ENCODE peak calls at places on chromosomes 13 and 19, in seven cellular contexts. P is BJ, U is aorta, B is transverse colon, W is ascending aorta, V is psoas muscle, Z is PC-9. X is an unnamed sample.

GRCh38 chr13:104416973-104417372 is 1350.8 kb upstream of the SLC10A2 start:
- DNase-seq in B (no peak), P (no peak), U (no peak), V (no peak), Z (no peak), W (no peak), X (no peak)

GRCh38 chr13:33072282-33072681 is 56.1 kb downstream of the KL start:
- DNase-seq in U (no peak), W (no peak), V (no peak), B (no peak), P (no peak), Z (no peak), X (no peak)

GRCh38 chr19:46428278-46429141 is at the start of gene PNMA8C:
- DNase-seq in B (peak), Z (no peak), P (no peak), V (peak), U (peak), W (no peak), X (peak)

GRCh38 chr19:28744014-28744413 is 468.9 kb downstream of the UQCRFS1 start:
- DNase-seq in W (no peak), B (no peak), Z (no peak), U (no peak), P (no peak), V (no peak), X (no peak)

GRCh38 chr13:27125357-27126282 is 46.0 kb downstream of the USP12 start:
- DNase-seq in P (no peak), B (no peak), Z (no peak), V (no peak), W (no peak), U (no peak), X (no peak)

GRCh38 chr13:50450279-50450678 is 393.2 kb downstream of the DLEU7 start:
- DNase-seq in P (no peak), V (no peak), B (no peak), U (no peak), W (no peak), Z (no peak), X (no peak)

GRCh38 chr19:10603084-10603872 is 16.2 kb upstream of the AP1M2 start:
- DNase-seq in W (peak), U (peak), Z (peak), B (peak), P (no peak), V (peak), X (peak)

GRCh38 chr13:42129033-42129432 is 80.6 kb downstream of the DGKH start:
- DNase-seq in V (no peak), U (no peak), W (no peak), B (no peak), P (no peak), Z (no peak), X (peak)

GRCh38 chr19:379796-380195 is 29.2 kb downstream of the C2CD4C start:
- DNase-seq in P (no peak), Z (no peak), W (no peak), V (no peak), B (no peak), U (no peak), X (no peak)

GRCh38 chr13:51125495-51126226 is 14.6 kb upstream of the C13orf42 start:
- DNase-seq in P (no peak), B (peak), Z (no peak), V (peak), W (no peak), U (no peak), X (peak)

GRCh38 chr19:53158119-53158656 is 665 bp downstream of the ZNF347 start:
- DNase-seq in W (no peak), P (no peak), B (peak), V (peak), Z (no peak), U (peak), X (peak)

GRCh38 chr19:12611361-12611699 is 610 bp downstream of the ZNF791 start:
- DNase-seq in P (peak), B (peak), U (peak), V (peak), W (peak), Z (peak), X (peak)

GRCh38 chr19:29583196-29584006 is 22.7 kb upstream of the POP4 start:
- DNase-seq in V (no peak), W (no peak), U (no peak), B (no peak), Z (no peak), P (no peak), X (no peak)

GRCh38 chr13:112740502-112741131 is 50.8 kb downstream of the ATP11A start:
- DNase-seq in U (no peak), Z (no peak), P (peak), V (peak), W (no peak), B (peak), X (no peak)

GRCh38 chr13:110070511-110071120 is 236.3 kb downstream of the COL4A1 start:
- DNase-seq in P (no peak), V (no peak), B (no peak), W (no peak), Z (no peak), U (no peak), X (no peak)

GRCh38 chr19:12065100-12065538 is 588 bp downstream of the ZNF844 start:
- DNase-seq in B (peak), Z (peak), W (no peak), P (no peak), V (peak), U (peak), X (no peak)

DNA sequence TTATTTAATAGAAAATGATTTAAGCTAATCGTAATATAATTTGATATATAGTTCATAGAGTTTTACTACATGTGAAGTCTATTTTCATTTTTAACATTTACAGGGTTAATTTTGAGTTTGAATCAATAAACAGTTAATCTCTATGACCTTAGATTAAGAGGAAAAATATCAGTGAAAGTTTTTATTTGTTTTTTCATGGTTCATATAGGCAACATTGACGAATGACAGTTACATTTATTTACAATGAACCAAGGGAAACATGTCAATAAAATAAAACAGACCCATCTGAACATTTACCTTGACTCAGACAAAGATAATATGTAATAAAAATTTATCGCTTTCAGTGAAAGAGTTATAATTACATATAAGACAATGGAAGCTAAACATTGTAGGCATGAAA is 346.6 kb upstream of the SLITRK5 start:
- DNase-seq in W (no peak), B (no peak), V (no peak), P (no peak), U (no peak), Z (no peak), X (no peak)
- H3K4me3 ChIP-seq in W (no peak), B (no peak), V (no peak), P (no peak), U (no peak), Z (no peak), X (no peak)

GRCh38 chr19:47720669-47721068 is 7.4 kb downstream of the EHD2 start:
- DNase-seq in Z (no peak), P (no peak), V (no peak), W (no peak), U (no peak), B (no peak), X (no peak)
- H3K4me3 ChIP-seq in Z (no peak), P (peak), V (peak), W (no peak), U (no peak), B (no peak), X (no peak)

DNA sequence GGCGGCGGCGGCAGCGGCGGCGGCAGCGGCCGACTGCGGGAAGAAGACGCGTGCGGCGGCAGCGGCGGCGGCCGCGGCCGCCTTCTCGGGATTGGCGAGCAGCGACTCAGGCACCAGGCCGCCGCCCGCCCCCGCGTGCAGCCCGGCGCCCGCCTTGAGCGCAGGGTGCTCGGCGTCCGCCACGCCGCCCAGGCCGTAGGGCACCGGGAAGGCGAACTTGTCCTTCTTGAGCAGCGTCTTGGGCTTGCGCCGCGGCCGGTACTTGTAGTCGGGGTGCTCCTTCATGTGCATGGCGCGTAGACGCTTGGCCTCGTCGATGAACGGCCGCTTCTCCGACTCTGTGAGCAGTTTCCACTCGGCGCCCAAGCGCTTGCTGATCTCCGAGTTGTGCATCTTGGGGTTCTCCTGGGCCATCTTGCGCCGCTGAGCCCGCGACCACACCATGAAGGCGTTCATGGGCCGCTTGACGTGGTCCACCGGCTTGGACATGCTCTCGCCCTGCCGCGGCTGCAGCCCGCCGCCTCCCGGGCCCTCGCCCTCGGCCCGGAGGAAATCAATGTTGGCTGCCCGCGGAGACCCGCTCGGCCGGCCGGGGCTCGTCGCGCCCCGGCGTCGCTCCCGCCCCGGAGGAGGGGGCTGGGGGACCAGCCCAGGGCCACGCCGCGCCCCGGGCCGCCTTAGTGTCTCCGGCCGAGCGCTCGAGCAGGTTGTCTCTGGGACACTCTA is 621 bp downstream of the SOX21 start:
- DNase-seq in W (no peak), B (no peak), P (no peak), V (no peak), U (no peak), Z (no peak), X (peak)
- H3K4me3 ChIP-seq in W (peak), B (no peak), P (no peak), V (peak), U (peak), Z (no peak), X (peak)

GRCh38 chr13:76845865-76846264 is 40.3 kb downstream of the KCTD12 start:
- DNase-seq in Z (no peak), W (no peak), V (no peak), B (no peak), P (no peak), U (no peak), X (no peak)
- H3K4me3 ChIP-seq in Z (no peak), W (no peak), V (no peak), B (no peak), P (no peak), U (no peak), X (no peak)

DNA sequence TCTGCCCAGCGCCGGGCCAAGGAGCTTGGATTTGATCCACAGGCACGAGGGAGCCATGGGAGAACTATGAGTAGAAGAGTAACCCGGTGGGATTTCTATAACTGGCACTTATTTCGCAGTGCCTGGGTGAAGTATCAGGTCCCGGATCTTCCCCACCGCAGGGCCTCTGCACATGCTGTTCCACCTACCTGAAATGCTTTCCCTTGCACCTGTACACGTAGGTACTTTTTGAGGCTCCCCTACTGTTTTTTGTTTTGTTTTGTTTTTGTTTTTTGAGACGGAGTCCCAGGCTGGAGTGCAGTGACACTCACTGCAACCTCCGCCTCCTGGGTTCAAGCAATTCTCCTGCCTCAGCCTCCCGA is 402 bp upstream of the KANK3 start:
- DNase-seq in W (no peak), P (no peak), U (no peak), V (no peak), Z (no peak), B (no peak), X (no peak)
- H3K4me3 ChIP-seq in W (peak), P (no peak), U (no peak), V (peak), Z (no peak), B (no peak), X (peak)

DNA sequence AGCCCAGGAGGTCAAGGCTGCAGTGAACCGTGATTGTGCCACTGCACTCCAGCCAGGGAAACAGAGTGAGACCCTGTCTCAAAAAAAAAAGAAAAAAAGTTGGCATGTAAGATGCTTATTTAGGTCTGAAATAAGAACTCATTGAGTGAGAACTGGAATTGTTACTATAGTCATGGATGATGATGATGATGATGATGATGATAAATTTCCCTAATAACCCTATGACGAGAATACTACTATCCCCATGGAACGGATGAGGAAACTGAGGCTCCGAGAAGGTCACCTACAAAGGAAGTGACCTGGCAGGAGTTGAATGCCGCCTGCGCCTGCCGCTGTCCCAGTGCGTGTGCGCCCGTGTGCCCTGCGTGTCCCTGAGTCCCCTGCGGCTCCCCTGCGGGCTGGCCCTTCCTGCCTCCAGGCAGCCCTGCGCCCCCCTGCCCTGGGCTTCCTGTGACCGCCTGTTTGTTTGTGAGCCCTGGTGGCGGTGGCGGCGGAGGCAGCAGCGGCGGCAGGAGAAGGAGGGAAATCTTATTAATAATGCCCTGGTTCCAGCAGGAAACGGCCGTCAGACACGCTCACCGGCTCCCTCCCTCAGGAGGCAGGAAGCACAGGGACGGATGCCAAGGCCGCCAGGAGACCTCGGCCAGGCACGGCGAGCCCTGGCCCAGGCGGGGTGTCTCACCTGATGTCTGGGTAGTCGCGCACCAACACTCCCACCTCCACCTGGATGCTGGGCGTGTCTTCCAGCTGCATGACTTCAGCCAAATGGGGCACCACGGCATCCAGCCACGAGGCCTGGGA is 29.6 kb downstream of the EXOC3L2 start:
- DNase-seq in B (no peak), Z (no peak), U (peak), V (no peak), P (no peak), W (no peak), X (peak)
- H3K4me3 ChIP-seq in B (no peak), Z (peak), U (no peak), V (peak), P (no peak), W (no peak), X (peak)

X was measured in H7.